ENCODE peak calls at places on chromosome 3, in four cellular contexts. N is fibroblast of mammary gland, Q is aorta, X is pancreas. T is an unnamed sample.

GRCh38 chr3:41638381-41638780 is 323.5 kb downstream of the ULK4 start:
- DNase-seq in N (peak), Q (no peak), X (no peak), T (no peak)

GRCh38 chr3:119643528-119643927 is 16.9 kb downstream of the POPDC2 start:
- DNase-seq in N (peak), Q (no peak), X (no peak), T (peak)

GRCh38 chr3:183638092-183638644 is 2.7 kb downstream of the KLHL24 start:
- DNase-seq in N (no peak), Q (no peak), X (no peak), T (peak)

GRCh38 chr3:129461022-129461421 is 21.0 kb downstream of the IFT122 start:
- DNase-seq in N (peak), Q (no peak), X (no peak), T (peak)

GRCh38 chr3:120497813-120498212 is 47.0 kb upstream of the FSTL1 start:
- DNase-seq in N (peak), Q (no peak), X (no peak), T (no peak)

GRCh38 chr3:121436641-121437040 is 109.1 kb downstream of the POLQ start:
- DNase-seq in N (no peak), Q (no peak), X (no peak), T (peak)

GRCh38 chr3:84724877-84725276 is 233.9 kb upstream of the CADM2 start:
- DNase-seq in N (peak), Q (no peak), X (no peak), T (peak)

GRCh38 chr3:140363801-140364200 is 314.1 kb upstream of the TRIM42 start:
- DNase-seq in N (peak), Q (no peak), X (peak), T (peak)

GRCh38 chr3:196654691-196655090 is 15.2 kb downstream of the NRROS start:
- DNase-seq in N (no peak), Q (no peak), X (no peak), T (peak)

GRCh38 chr3:18499256-18499655 is 74.1 kb upstream of the SATB1 start:
- DNase-seq in N (no peak), Q (no peak), X (no peak), T (peak)

GRCh38 chr3:70053293-70053692 is 53.8 kb downstream of the SAMMSON start:
- DNase-seq in N (no peak), Q (no peak), X (no peak), T (peak)

GRCh38 chr3:93936549-93936948 is 37.1 kb downstream of the PROS1 start:
- DNase-seq in N (no peak), Q (no peak), X (no peak), T (no peak)

GRCh38 chr3:84439476-84439875 is 519.3 kb upstream of the CADM2 start:
- DNase-seq in N (no peak), Q (no peak), X (no peak), T (peak)

GRCh38 chr3:155079795-155080546 is at the start of gene MME:
- DNase-seq in N (peak), Q (peak), X (peak), T (peak)
- H3K4me3 ChIP-seq in N (peak), Q (peak), X (peak), T (peak)

GRCh38 chr3:45794177-45794560 is 2.2 kb downstream of the SLC6A20 start:
- DNase-seq in N (no peak), Q (no peak), X (no peak), T (no peak)

GRCh38 chr3:45796902-45797637 is 734 bp upstream of the SLC6A20 start:
- DNase-seq in N (no peak), Q (no peak), X (no peak), T (no peak)

GRCh38 chr3:45798034-45798433 is 1.7 kb upstream of the SLC6A20 start:
- DNase-seq in N (no peak), Q (no peak), X (no peak), T (no peak)

GRCh38 chr3:45795509-45795881 is 841 bp downstream of the SLC6A20 start:
- DNase-seq in N (no peak), Q (no peak), X (no peak), T (no peak)

DNA sequence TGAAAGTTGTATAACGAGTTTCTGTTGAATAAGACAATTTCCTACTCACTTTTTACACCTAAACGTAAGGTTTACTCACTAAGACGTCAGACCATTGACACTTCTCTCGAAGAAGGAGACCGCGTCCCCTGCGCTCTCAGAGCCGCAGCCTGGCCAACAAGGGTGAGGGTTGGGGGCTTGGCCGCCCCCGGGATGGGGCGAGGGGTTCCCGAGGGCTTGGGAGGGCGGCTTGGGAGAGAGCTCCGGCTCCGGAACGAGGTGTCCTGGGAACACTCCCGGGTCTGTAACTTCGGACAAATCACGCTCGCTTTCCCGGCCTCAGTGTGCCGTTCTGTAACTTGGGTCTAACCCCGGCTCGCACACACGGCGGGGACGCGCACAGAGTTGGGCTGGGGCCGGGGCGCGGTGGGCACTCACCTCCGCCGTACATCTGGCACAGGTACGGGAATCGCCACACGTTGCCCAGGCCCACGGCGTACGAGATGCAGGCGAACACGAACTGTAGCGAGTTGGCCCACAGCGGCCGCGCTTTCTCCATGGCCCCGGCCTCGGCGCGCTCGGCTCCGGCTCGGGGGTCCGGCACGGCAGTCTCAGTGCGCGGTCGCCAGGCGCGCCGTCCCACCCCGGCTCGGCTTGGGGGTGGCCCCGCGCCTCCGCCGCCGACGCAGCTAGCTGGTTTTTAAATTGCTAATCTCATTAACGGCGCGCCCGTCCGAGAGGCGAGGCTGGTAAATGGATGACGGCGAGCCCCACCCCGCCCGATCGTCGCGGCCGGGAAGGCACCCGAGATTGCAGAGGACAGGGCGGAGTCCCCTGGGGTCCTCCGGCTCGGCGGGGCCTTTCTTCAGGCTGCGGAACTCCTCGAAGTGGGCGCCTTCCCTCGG is at the start of gene SLC6A20:
- DNase-seq in N (no peak), Q (no peak), X (peak), T (peak)
- H3K4me3 ChIP-seq in N (peak), Q (no peak), X (peak), T (peak)

GRCh38 chr3:73422556-73422955 is 202.2 kb downstream of the PDZRN3 start:
- DNase-seq in N (peak), Q (no peak), X (no peak), T (no peak)

GRCh38 chr3:73423133-73423532 is 201.6 kb downstream of the PDZRN3 start:
- DNase-seq in N (no peak), Q (no peak), X (no peak), T (no peak)

GRCh38 chr3:73418636-73419035 is 206.1 kb downstream of the PDZRN3 start:
- DNase-seq in N (no peak), Q (no peak), X (no peak), T (no peak)

GRCh38 chr3:73419993-73420392 is 204.7 kb downstream of the PDZRN3 start:
- DNase-seq in N (peak), Q (no peak), X (no peak), T (no peak)

DNA sequence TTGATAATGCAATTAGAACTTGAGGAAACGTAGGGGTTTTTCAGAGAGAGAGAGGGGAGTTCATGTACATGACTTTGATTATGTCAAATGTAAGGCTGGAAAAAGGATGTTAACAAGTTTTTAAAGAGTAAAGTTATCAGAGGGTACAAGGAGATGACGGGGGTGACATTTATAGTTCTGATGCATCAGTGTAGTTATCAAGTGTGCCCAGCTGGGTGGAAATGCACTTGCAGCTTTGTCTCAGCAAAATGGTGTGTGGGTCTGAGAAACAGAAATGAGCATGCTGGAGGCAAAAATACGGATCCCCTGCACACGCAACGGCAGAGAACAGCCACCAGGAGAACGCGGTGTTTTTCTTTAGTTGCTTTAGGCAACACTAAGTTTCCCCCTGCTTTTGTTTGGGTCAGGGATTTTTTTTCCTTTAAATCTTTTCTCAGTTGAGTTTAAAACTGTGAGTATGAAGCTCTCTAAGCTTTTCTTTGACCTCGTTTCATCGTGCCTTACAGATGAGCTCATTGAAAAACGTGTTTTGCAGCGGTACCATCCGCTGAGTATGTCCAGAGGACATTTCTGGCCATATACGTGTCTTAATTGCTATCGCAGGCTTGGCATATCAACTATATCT is 205.4 kb downstream of the PDZRN3 start:
- DNase-seq in N (peak), Q (no peak), X (no peak), T (peak)
- H3K4me3 ChIP-seq in N (no peak), Q (no peak), X (no peak), T (no peak)

GRCh38 chr3:37956353-37957184 is 34.0 kb upstream of the VILL start:
- DNase-seq in N (no peak), Q (no peak), X (no peak), T (no peak)
- H3K4me3 ChIP-seq in N (no peak), Q (no peak), X (no peak), T (no peak)

DNA sequence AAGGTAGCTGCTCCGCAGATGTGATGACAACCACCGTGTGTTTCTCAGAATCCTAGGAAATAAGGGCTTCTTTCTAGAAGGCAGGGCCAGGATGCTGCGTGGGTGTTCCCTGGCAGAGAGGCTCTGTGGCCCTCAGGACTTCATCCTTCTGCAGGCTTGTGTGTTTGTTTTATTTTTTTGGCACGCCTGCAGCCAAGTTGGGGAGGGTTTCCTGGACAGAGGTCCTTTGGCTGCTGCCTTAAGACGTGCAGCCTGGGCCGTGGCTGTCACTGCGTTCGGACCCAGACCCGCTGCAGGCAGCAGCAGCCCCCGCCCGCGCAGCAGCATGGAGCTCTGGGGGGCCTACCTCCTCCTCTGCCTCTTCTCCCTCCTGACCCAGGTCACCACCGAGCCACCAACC is at the start of gene CLEC3B:
- DNase-seq in N (peak), Q (peak), X (no peak), T (no peak)
- H3K4me3 ChIP-seq in N (no peak), Q (no peak), X (no peak), T (no peak)

DNA sequence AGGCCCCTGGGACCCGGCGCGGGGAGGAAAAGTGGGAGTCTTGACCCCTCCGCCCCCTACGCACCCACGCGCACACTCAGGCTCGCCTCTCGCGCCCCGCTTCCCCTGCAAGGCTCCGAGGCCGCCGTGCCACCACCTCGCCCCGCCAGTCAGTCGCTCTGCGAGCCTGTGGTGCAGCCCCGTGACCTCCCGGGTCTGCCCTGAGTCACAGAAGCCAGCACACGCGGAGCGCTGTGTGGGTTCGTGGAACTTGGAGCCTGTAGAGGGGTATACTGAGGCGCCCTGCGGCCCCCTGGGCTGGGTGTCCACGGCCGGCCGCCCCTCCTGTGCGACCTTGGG is 387 bp upstream of the ALS2CL start:
- DNase-seq in N (peak), Q (no peak), X (no peak), T (no peak)
- H3K4me3 ChIP-seq in N (peak), Q (peak), X (peak), T (peak)

DNA sequence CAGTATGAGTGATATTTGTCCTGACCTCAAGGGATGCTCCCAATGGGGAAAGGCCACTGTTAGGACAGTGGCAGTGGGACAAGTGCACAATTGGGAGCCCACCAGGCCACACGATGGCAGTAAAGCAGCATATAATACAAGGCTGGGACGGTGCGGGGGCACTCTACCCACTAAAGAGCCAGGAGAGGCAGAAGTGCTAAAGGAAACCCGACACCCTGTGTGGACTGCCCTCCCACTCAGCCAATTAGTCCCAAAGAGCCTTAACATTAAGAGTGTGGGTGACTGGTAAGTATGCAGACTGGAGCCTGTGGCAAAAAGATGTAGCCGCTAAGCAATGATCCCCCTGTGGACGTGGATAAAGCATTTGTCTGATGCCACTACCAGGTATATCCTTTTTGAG is 8.2 kb upstream of the ZNF589 start:
- DNase-seq in N (peak), Q (peak), X (peak), T (peak)
- H3K4me3 ChIP-seq in N (no peak), Q (no peak), X (no peak), T (no peak)

GRCh38 chr3:126295407-126295939 is 61.7 kb downstream of the KLF15 start:
- DNase-seq in N (no peak), Q (no peak), X (no peak), T (no peak)
- H3K4me3 ChIP-seq in N (no peak), Q (no peak), X (no peak), T (no peak)

T was measured in epithelial cell of esophagus.